ENCODE peak calls at places on chromosomes 11 and 22, in five cellular contexts. D is astrocyte of the cerebellum, K is right lobe of liver, C is BJ, T is astrocyte. X is an unnamed sample.
A peak's percentile ranks its signal among the peaks of the same experiment; 100 is the strongest.

GRCh38 chr11:14254533-14255530 is 104.2 kb downstream of the RRAS2 start:
- DNase-seq in C (no peak), T (no peak), K (no peak), D (no peak), X (no peak)

GRCh38 chr11:34239465-34240149 is 118.2 kb downstream of the ABTB2 start:
- DNase-seq in K (no peak), D (no peak), T (no peak), C (no peak), X (no peak)

GRCh38 chr11:23112390-23112789 is 252.1 kb upstream of the CCDC179 start:
- DNase-seq in K (no peak), D (no peak), C (no peak), T (no peak), X (no peak)

GRCh38 chr22:26548303-26548702 is 36.0 kb upstream of the TFIP11 start:
- DNase-seq in K (no peak), T (no peak), D (no peak), C (no peak), X (no peak)

GRCh38 chr22:46518038-46518437 is 19.4 kb downstream of the CELSR1 start:
- DNase-seq in T (no peak), C (no peak), K (no peak), D (no peak), X (no peak)

GRCh38 chr11:129204439-129204838 is 12.3 kb upstream of the ARHGAP32 start:
- DNase-seq in C (no peak), D (no peak), T (no peak), K (no peak), X (no peak)

GRCh38 chr11:125275905-125276634 is 111.5 kb downstream of the PKNOX2 start:
- DNase-seq in C (no peak), K (no peak), D (no peak), T (peak; percentile 75), X (no peak)

GRCh38 chr11:113949891-113950290 is 25.0 kb upstream of the HTR3A start:
- DNase-seq in D (no peak), K (no peak), T (no peak), C (no peak), X (no peak)

GRCh38 chr11:61053198-61053597 is 49.1 kb upstream of the CD5 start:
- DNase-seq in C (no peak), K (no peak), D (no peak), T (no peak), X (no peak)

GRCh38 chr11:121293276-121293569 is 652 bp downstream of the SC5D start:
- DNase-seq in C (no peak), T (no peak), D (peak; percentile 1), K (no peak), X (no peak)

DNA sequence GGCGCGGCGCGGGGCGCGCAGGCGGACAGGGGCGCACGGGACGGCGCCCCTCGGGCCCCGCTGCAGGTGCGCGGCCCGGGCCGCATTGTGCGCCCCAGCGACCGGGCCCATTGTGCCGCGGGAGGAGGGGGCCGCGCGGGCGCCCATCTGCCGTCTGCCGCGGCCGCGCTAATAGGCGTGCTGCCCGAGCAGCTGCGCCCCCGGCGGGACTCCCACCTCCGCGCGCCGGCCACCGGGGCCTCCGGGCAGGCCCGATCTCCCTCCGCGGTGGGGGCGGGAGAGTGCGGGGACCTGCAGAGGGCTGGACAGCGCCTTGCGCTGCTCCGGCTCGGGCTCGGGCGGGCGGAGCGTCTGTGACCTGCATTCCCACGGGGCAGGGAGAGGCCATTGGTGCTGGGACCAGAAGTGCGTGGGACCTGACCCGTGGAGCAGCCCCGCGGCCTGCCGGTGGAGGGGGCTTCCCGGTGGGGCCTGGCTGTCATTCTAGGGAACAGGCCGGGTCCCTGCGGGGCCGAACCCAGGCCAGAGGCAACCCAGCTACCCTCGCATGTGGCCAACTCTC is 950 bp downstream of the BRSK2 start:
- DNase-seq in C (no peak), K (no peak), D (no peak), T (no peak), X (peak; percentile 42)
- H3K4me3 ChIP-seq in C (no peak overlapping the region), K (no peak overlapping the region), D (no peak overlapping the region), T (no peak overlapping the region), X (no peak overlapping the region)

DNA sequence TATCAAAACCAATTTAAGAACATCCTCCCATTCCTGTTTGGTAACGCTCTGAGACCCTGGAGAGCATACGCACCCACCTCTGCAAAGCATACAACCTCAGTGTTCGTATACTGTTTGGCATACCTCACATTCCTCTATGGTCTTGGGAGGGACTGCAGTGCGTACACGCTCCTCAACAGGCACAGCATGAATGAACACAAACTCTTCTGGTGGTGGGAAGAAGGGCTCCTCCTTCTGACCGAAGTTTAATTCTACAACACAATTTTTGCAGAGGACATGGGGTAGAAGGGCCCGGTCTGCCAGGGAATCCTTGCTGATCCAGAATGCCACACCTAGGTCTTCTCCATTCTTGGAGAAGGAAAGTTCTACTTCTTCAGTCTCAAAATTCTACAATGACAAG is 5.3 kb downstream of the HNRNPUL2 start:
- DNase-seq in K (no peak), T (no peak), D (peak; percentile 15), C (no peak), X (no peak)
- TF ChIP-seq CTCF in K (no peak), T (no peak), D (peak; percentile 16), C (no peak), X (no peak)

GRCh38 chr11:1928038-1928890 is 8.8 kb downstream of the TNNT3 start:
- DNase-seq in K (peak; percentile 41), D (no peak), T (no peak), C (no peak), X (no peak)
- H3K4me3 ChIP-seq in K (no peak overlapping the region), D (no peak overlapping the region), T (no peak overlapping the region), C (no peak overlapping the region), X (no peak overlapping the region)

GRCh38 chr11:76978239-76978638 is 56.0 kb upstream of the B3GNT6 start:
- DNase-seq in K (no peak), C (no peak), T (no peak), D (no peak), X (no peak)

GRCh38 chr11:76980196-76980595 is 54.0 kb upstream of the B3GNT6 start:
- DNase-seq in D (no peak), K (no peak), C (no peak), T (no peak), X (no peak)

GRCh38 chr11:76977791-76978190 is 56.4 kb upstream of the B3GNT6 start:
- DNase-seq in K (no peak), D (no peak), C (no peak), T (no peak), X (no peak)

GRCh38 chr11:76975513-76975912 is 58.7 kb upstream of the B3GNT6 start:
- DNase-seq in D (no peak), C (no peak), K (no peak), T (no peak), X (no peak)

GRCh38 chr11:76978818-76979217 is 55.4 kb upstream of the B3GNT6 start:
- DNase-seq in C (no peak), K (no peak), D (no peak), T (no peak), X (no peak)
- TF ChIP-seq CTCF in C (no peak), K (no peak), D (no peak), T (no peak), X (no peak)

GRCh38 chr11:116580828-116581227 is 192.0 kb downstream of the BUD13 start:
- DNase-seq in D (no peak), C (no peak), K (no peak), T (no peak), X (no peak)
- H3K4me3 ChIP-seq in D (no peak overlapping the region), C (no peak overlapping the region), K (no peak overlapping the region), T (no peak overlapping the region), X (no peak overlapping the region)

GRCh38 chr11:19800162-19800561 is 87.5 kb downstream of the NAV2 start:
- DNase-seq in K (no peak), D (no peak), C (no peak), T (no peak), X (no peak)
- TF ChIP-seq CTCF in K (no peak), D (peak; percentile 51), C (peak; percentile 41), T (peak; percentile 8), X (no peak)

X was measured in mucosa of descending colon.